ENCODE peak calls at places on chromosomes 7 and 10, in ten cellular contexts. N is fibroblast of mammary gland, W is AG04449, O is OCI-LY7, H is A549, I is cardiac muscle cell, M is psoas muscle, K is WERI-Rb-1, A is AG09309, E is uterus. P is an unnamed sample.

GRCh38 chr7:139743967-139744767 is 33.6 kb downstream of the HIPK2 start:
- DNase-seq in W (no peak), N (no peak), M (no peak), O (no peak), A (no peak), E (no peak), I (no peak), K (no peak), H (no peak), P (no peak)

GRCh38 chr10:3783313-3783689 is 1.7 kb downstream of the KLF6 start:
- DNase-seq in K (peak; percentile 33), O (peak; percentile 66), I (peak; percentile 64), M (peak; percentile 85), W (no peak), E (peak; percentile 69), A (no peak), H (peak; percentile 48), N (no peak), P (no peak)

GRCh38 chr7:58086871-58087535 is 637.0 kb downstream of the ZNF716 start:
- DNase-seq in I (no peak), A (no peak), W (no peak), E (no peak), O (no peak), H (no peak), M (peak; percentile 47), N (no peak), K (no peak), P (no peak)

GRCh38 chr10:45155784-45156183 is 155.1 kb downstream of the ZNF22 start:
- DNase-seq in A (no peak), E (no peak), I (no peak), K (no peak), O (no peak), M (no peak), H (no peak), W (no peak), N (no peak), P (no peak)

GRCh38 chr7:55107946-55108345 is 89.1 kb downstream of the EGFR start:
- DNase-seq in E (no peak), M (no peak), H (no peak), K (no peak), O (no peak), I (no peak), W (no peak), N (peak; percentile 55), A (no peak), P (no peak)

GRCh38 chr10:103554488-103555320 is 61.2 kb downstream of the NEURL1 start:
- DNase-seq in K (peak; percentile 85), W (peak; percentile 17), O (no peak), H (peak; percentile 37), N (peak; percentile 39), I (peak; percentile 85), A (peak; percentile 21), E (peak; percentile 74), M (peak; percentile 88), P (no peak)

GRCh38 chr10:132515811-132516726 is 21.5 kb upstream of the INPP5A start:
- DNase-seq in I (no peak), H (no peak), K (no peak), O (no peak), N (peak; percentile 23), M (peak; percentile 48), A (no peak), E (no peak), W (no peak), P (no peak)

GRCh38 chr10:63260860-63261251 is 127.7 kb downstream of the NRBF2 start:
- DNase-seq in I (no peak), A (no peak), W (no peak), M (no peak), N (no peak), O (peak; percentile 76), K (no peak), E (no peak), H (no peak), P (no peak)

GRCh38 chr7:47690902-47691558 is 109.1 kb upstream of the TNS3 start:
- DNase-seq in H (no peak), I (no peak), K (no peak), E (no peak), W (no peak), A (peak; percentile 63), N (peak; percentile 52), O (no peak), M (no peak), P (no peak)

GRCh38 chr10:1754506-1755177 is 17.3 kb upstream of the ADARB2 start:
- DNase-seq in A (no peak), N (no peak), I (peak; percentile 8), E (no peak), M (no peak), W (no peak), O (no peak), K (no peak), H (no peak), P (no peak)

GRCh38 chr10:96512997-96513685 is 585 bp downstream of the TLL2 start:
- DNase-seq in K (no peak), H (no peak), E (no peak), A (no peak), W (no peak), I (peak; percentile 21), M (no peak), O (peak; percentile 74), N (peak; percentile 15), P (no peak)

GRCh38 chr7:117667456-117667855 is 187.6 kb downstream of the CFTR start:
- DNase-seq in K (no peak), M (no peak), E (no peak), A (no peak), N (no peak), H (no peak), W (no peak), O (no peak), I (no peak), P (no peak)

GRCh38 chr7:4958477-4959301 is at the start of gene MMD2:
- DNase-seq in N (no peak), E (no peak), H (no peak), W (no peak), A (no peak), O (no peak), I (peak; percentile 23), M (no peak), K (peak; percentile 74), P (no peak)

GRCh38 chr10:133388973-133389818 is 4.8 kb upstream of the MTG1 start:
- DNase-seq in W (no peak), N (no peak), H (no peak), A (no peak), I (no peak), E (no peak), K (no peak), O (peak; percentile 98), M (no peak), P (no peak)

GRCh38 chr10:44195120-44196007 is 189.5 kb downstream of the CXCL12 start:
- DNase-seq in O (no peak), M (peak; percentile 80), E (peak; percentile 80), I (peak; percentile 75), H (peak; percentile 29), K (no peak), W (peak; percentile 68), N (peak; percentile 93), A (peak; percentile 80), P (peak; percentile 31)

GRCh38 chr10:102509387-102509786 is 5.6 kb downstream of the SUFU start:
- DNase-seq in A (no peak), O (no peak), H (no peak), I (no peak), E (no peak), N (peak; percentile 77), M (no peak), W (no peak), K (no peak), P (no peak)

GRCh38 chr7:130491841-130492518 is at the start of gene MEST:
- DNase-seq in N (no peak), E (no peak), M (no peak), I (peak; percentile 62), K (no peak), H (no peak), W (no peak), A (no peak), O (no peak), P (no peak)
- H3K4me3 ChIP-seq in N (peak within 1 kb of the TSS; percentile 13), E (peak within 1 kb of the TSS; percentile 28), M (peak within 1 kb of the TSS; percentile 61), I (peak within 1 kb of the TSS; percentile 53), K (no peak within 1 kb of the TSS), H (peak within 1 kb of the TSS; percentile 34), W (peak within 1 kb of the TSS; percentile 72), A (peak within 1 kb of the TSS; percentile 49), O (no peak within 1 kb of the TSS), P (peak within 1 kb of the TSS; percentile 37)

DNA sequence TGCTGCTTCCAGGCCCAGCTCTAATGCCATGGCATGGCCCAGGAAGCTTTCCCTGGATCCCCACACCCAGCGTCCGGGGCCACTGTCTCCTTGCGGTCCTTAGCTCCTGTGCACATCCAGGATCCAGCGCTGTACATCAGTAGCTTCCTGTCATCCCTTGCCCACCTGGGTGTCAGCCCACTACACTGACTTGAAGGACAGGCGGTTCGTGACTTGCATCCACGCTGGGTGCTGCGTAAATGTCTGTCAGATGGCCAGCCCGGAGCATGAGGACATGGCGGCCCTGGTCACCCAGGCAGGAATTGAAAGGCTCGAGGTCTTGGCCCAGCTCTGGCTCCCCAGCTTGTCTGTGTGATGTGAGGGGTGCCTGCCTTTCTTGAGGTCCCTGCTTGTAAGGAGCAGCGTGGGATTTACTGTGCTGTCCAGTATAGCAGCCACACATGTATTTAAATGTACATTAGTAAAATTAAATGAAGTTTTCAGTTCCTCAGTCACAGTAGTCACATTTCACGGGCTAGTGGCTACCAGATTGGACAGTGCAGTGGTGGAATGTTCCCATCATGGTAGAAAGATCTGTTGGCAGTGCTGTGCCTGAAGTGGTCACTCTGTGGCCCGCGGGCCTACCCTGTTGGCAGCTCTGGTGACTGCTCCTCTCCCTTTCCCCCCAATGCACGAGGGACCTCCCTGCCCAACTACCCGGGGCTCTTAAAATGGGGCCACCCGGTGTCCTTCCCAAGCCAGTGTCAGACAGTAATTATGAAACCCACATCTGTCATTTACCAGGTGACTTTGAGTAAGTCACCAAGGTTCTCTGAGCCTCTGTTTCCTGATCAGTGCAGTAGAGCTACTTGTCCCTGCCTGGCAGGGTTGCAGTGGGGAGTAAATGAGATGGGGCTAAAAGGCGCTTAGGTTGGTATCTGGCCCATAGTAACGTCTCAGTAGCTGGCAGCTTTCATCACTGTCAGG is 97.8 kb upstream of the PPIF start:
- DNase-seq in H (no peak), K (no peak), I (no peak), W (no peak), N (no peak), M (no peak), O (peak; percentile 82), E (no peak), A (no peak), P (no peak)
- TF ChIP-seq CTCF in H (no peak), K (no peak), I (no peak), W (no peak), N (no peak), M (no peak), O (no peak), E (no peak), A (no peak), P (no peak)

DNA sequence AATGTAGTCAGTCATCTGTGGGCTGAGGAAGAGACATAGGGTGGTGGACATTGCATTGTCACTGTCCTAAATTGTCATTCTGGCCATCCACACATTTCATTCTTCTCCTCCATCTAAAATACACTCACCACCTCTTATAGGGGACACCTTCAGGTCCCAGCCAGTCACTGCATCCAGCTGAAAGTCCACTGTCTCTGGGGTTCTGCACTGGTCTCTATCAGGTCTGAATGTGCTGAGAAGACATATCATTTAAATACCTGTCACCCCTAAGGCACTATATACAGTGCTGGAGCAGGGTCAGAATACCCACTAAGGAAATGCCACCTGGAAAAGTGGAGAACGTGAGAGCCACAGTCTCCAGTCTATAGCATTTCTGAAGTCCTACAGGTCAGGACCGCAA is 29.6 kb downstream of the SH2D4B start:
- DNase-seq in I (no peak), K (no peak), H (no peak), O (no peak), M (no peak), A (no peak), W (no peak), E (no peak), N (no peak), P (no peak)
- H3K4me3 ChIP-seq in I (no peak overlapping the region), K (no peak overlapping the region), H (no peak overlapping the region), O (no peak overlapping the region), M (no peak overlapping the region), A (no peak overlapping the region), W (no peak overlapping the region), E (no peak overlapping the region), N (no peak overlapping the region), P (no peak overlapping the region)

GRCh38 chr10:24916365-24916764 is 36.0 kb downstream of the PRTFDC1 start:
- DNase-seq in E (no peak), W (no peak), I (no peak), M (no peak), H (no peak), N (no peak), O (no peak), K (no peak), A (no peak), P (no peak)
- TF ChIP-seq CTCF in E (no peak), W (no peak), I (no peak), M (no peak), H (no peak), N (no peak), O (no peak), K (no peak), A (no peak), P (no peak)

P was measured in epithelial cell of proximal tubule.